ENCODE peak calls at places on chromosomes 16 and 17, in six cellular contexts. P is endothelial cell of umbilical vein, Q is DND-41, N is neuronal stem cell, G is GM23248, R is HCT116. Y is an unnamed sample.

GRCh38 chr16:58733248-58733670 is 857 bp downstream of the GOT2 start:
- DNase-seq in P (no peak), Q (no peak), N (no peak), G (peak; percentile 53), R (no peak), Y (no peak)

GRCh38 chr17:61323015-61323379 is 76.6 kb upstream of the TBX2 start:
- DNase-seq in P (no peak), Q (no peak), N (no peak), G (no peak), R (no peak), Y (no peak)

GRCh38 chr17:49383048-49383447 is 21.0 kb upstream of the ZNF652 start:
- DNase-seq in P (no peak), Q (no peak), N (no peak), G (no peak), R (no peak), Y (no peak)

GRCh38 chr17:68399638-68400403 is 57.5 kb downstream of the WIPI1 start:
- DNase-seq in P (peak; percentile 42), Q (peak; percentile 49), N (no peak), G (peak; percentile 97), R (no peak), Y (peak; percentile 52)

GRCh38 chr16:66538910-66539309 is 11.0 kb downstream of the TK2 start:
- DNase-seq in P (no peak), Q (no peak), N (no peak), G (no peak), R (no peak), Y (no peak)

GRCh38 chr16:21645261-21645721 is 7.1 kb downstream of the IGSF6 start:
- DNase-seq in P (no peak), Q (peak; percentile 73), N (no peak), G (peak; percentile 60), R (no peak), Y (peak; percentile 10)

GRCh38 chr17:71709974-71710373 is 410.8 kb upstream of the SOX9 start:
- DNase-seq in P (no peak), Q (no peak), N (peak; percentile 17), G (peak; percentile 54), R (no peak), Y (no peak)

GRCh38 chr16:19292186-19292585 is 6.7 kb downstream of the CLEC19A start:
- DNase-seq in P (no peak), Q (no peak), N (peak; percentile 64), G (no peak), R (no peak), Y (no peak)

GRCh38 chr17:77935121-77935571 is 23.4 kb upstream of the TNRC6C start:
- DNase-seq in P (no peak), Q (no peak), N (no peak), G (no peak), R (no peak), Y (peak; percentile 62)

GRCh38 chr17:14359251-14359939 is 58.5 kb downstream of the HS3ST3B1 start:
- DNase-seq in P (no peak), Q (peak; percentile 37), N (no peak), G (peak; percentile 10), R (no peak), Y (peak; percentile 68)

GRCh38 chr17:33377837-33378236 is 84.7 kb upstream of the ASIC2 start:
- DNase-seq in P (no peak), Q (no peak), N (no peak), G (no peak), R (no peak), Y (no peak)

GRCh38 chr16:30924086-30924714 is 828 bp downstream of the FBXL19 start:
- DNase-seq in P (no peak), Q (peak; percentile 41), N (peak; percentile 26), G (peak; percentile 25), R (no peak), Y (peak; percentile 77)

GRCh38 chr17:41687828-41688640 is 651 bp upstream of the EIF1 start:
- DNase-seq in P (no peak), Q (peak; percentile 66), N (no peak), G (peak; percentile 73), R (no peak), Y (peak; percentile 66)

GRCh38 chr16:2092866-2093265 is 42.8 kb downstream of the PKD1 start:
- DNase-seq in P (no peak), Q (no peak), N (no peak), G (no peak), R (no peak), Y (no peak)

GRCh38 chr16:84360170-84360569 is 8.2 kb upstream of the ATP2C2 start:
- DNase-seq in P (no peak), Q (peak; percentile 43), N (no peak), G (no peak), R (no peak), Y (no peak)

GRCh38 chr17:9370464-9370863 is 205.2 kb downstream of the STX8 start:
- DNase-seq in P (no peak), Q (no peak), N (no peak), G (peak; percentile 76), R (no peak), Y (no peak)

GRCh38 chr17:8859029-8859803 is 8.3 kb downstream of the PIK3R6 start:
- DNase-seq in P (no peak), Q (peak; percentile 31), N (no peak), G (peak; percentile 95), R (no peak), Y (peak; percentile 54)

GRCh38 chr17:29048440-29049360 is 5.8 kb downstream of the PIPOX start:
- DNase-seq in P (no peak), Q (peak; percentile 91), N (no peak), G (peak; percentile 36), R (no peak), Y (no peak)

GRCh38 chr17:35540589-35541404 is 3.3 kb upstream of the SLFN12L start:
- DNase-seq in P (peak; percentile 85), Q (peak; percentile 61), N (no peak), G (peak; percentile 20), R (no peak), Y (no peak)

GRCh38 chr17:57628421-57628820 is 116.7 kb downstream of the CCDC182 start:
- DNase-seq in P (no peak), Q (no peak), N (no peak), G (no peak), R (no peak), Y (no peak)

GRCh38 chr16:67504190-67505021 is 21.1 kb upstream of the AGRP start:
- DNase-seq in P (no peak), Q (no peak), N (no peak), G (peak; percentile 26), R (no peak), Y (no peak)

GRCh38 chr16:72989203-72989991 is 58.5 kb downstream of the ZFHX3 start:
- DNase-seq in P (peak; percentile 45), Q (no peak), N (no peak), G (peak; percentile 95), R (peak; percentile 40), Y (no peak)

GRCh38 chr16:50718061-50718760 is 23.7 kb upstream of the CYLD start:
- DNase-seq in P (no peak), Q (no peak), N (no peak), G (peak; percentile 36), R (no peak), Y (no peak)

GRCh38 chr16:8948069-8948593 is 15.6 kb downstream of the USP7 start:
- DNase-seq in P (no peak), Q (no peak), N (no peak), G (no peak), R (no peak), Y (no peak)
- H3K27me3 ChIP-seq in P (no peaks in the 10 kb centered on the region), Q (no peaks in the 10 kb centered on the region), N (no peaks in the 10 kb centered on the region), G (no peaks in the 10 kb centered on the region), R (no peaks in the 10 kb centered on the region), Y (no peaks in the 10 kb centered on the region)

DNA sequence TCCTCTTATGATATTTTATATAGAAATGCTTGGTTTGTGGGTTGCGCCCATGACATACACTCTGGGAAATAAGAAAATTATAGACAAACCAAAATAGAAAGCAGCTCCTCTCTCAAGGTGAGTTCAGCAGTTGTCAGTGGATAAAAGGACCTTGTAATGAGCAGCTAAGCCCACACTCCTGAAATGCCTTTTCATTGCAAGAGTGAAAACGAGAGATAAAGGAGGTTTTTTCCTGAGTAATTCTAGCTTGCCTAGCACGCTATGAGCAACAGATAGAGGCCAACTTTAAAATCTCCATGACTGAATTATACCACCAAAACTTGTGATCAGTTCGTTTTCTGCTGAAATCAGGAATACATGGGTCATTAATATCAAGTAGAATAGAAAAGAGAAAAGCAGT is 261.8 kb upstream of the CACNG5 start:
- DNase-seq in P (no peak), Q (no peak), N (no peak), G (no peak), R (no peak), Y (no peak)
- H3K9ac ChIP-seq in P (no peak overlapping the region), Q (no peak overlapping the region), N (no peak overlapping the region), G (no peak overlapping the region), R (no peak overlapping the region), Y (no peak overlapping the region)

DNA sequence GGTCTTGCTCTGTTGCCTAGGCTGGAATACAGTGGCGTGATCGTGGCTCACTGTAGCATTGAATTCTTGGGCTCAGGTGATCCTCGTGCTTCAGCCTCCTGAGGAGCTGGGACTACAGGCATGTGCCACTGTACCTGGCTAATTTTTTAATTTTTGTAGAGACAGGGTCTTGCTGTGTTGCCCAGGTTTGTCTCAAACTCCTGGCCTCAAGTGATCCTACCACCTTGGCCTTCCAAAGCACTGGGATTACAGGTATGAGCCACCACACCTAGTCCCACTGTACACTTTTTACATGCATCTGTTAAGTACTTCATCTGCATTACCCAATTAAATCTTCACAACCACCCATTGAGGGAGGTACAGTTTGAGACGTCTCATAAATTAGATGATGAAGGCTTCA is 12.4 kb downstream of the TNRC6A start:
- DNase-seq in P (no peak), Q (no peak), N (no peak), G (no peak), R (no peak), Y (no peak)
- H3K4me1 ChIP-seq in P (peaks cover 30% of the 10 kb centered on the region), Q (no peaks in the 10 kb centered on the region), N (no peaks in the 10 kb centered on the region), G (peaks cover 27% of the 10 kb centered on the region), R (peaks cover 9% of the 10 kb centered on the region), Y (no peaks in the 10 kb centered on the region)

GRCh38 chr17:79387783-79388182 is 223.1 kb downstream of the RBFOX3 start:
- DNase-seq in P (no peak), Q (no peak), N (no peak), G (no peak), R (no peak), Y (no peak)
- H3K27me3 ChIP-seq in P (no peaks in the 10 kb centered on the region), Q (peaks cover 19% of the 10 kb centered on the region), N (no peaks in the 10 kb centered on the region), G (peaks cover 29% of the 10 kb centered on the region), R (peaks cover 51% of the 10 kb centered on the region), Y (peaks cover 34% of the 10 kb centered on the region)

Y was measured in endodermal cell.